ENCODE peak calls at places on chromosome 22, in four cellular contexts. H, S, R and N are unnamed samples.

GRCh38 chr22:32628626-32629587 is 154.3 kb downstream of the FBXO7 start:
- DNase-seq in H (no peak), S (no peak), R (peak), N (no peak)

GRCh38 chr22:25602924-25603323 is 38.4 kb downstream of the GRK3 start:
- DNase-seq in H (no peak), S (no peak), R (no peak), N (no peak)

GRCh38 chr22:19143967-19144400 is 467 bp downstream of the ESS2 start:
- DNase-seq in H (no peak), S (no peak), R (peak), N (no peak)

GRCh38 chr22:40281717-40282116 is 64.6 kb upstream of the ADSL start:
- DNase-seq in H (no peak), S (no peak), R (no peak), N (no peak)

GRCh38 chr22:40519948-40520331 is 116.6 kb downstream of the MRTFA start:
- DNase-seq in H (no peak), S (no peak), R (no peak), N (no peak)

GRCh38 chr22:21643533-21644357 is 1.6 kb downstream of the SDF2L1 start:
- DNase-seq in H (no peak), S (no peak), R (no peak), N (no peak)

GRCh38 chr22:31244044-31244942 is 32.2 kb downstream of the LIMK2 start:
- DNase-seq in H (peak), S (no peak), R (peak), N (no peak)

GRCh38 chr22:48676266-48677167 is 1151.2 kb downstream of the BRD1 start:
- DNase-seq in H (no peak), S (no peak), R (no peak), N (no peak)

GRCh38 chr22:46234851-46235437 is 15.1 kb downstream of the CDPF1 start:
- DNase-seq in H (no peak), S (no peak), R (no peak), N (no peak)

GRCh38 chr22:29080061-29080975 is 7.5 kb downstream of the KREMEN1 start:
- DNase-seq in H (no peak), S (no peak), R (peak), N (no peak)

GRCh38 chr22:43481528-43482309 is 69.9 kb downstream of the MPPED1 start:
- DNase-seq in H (no peak), S (no peak), R (no peak), N (no peak)